ENCODE peak calls at places on chromosomes 13 and 19, in eight cellular contexts. S, V, X, I, C, O, K and N are unnamed samples. For H3K9me3, the result is how much of the 10 kb centered on the place peaks cover.

GRCh38 chr19:32317045-32317444 is 28.4 kb upstream of the ZNF507 start:
- DNase-seq in X (no peak), C (no peak), I (no peak), K (no peak), S (no peak), O (no peak), V (no peak), N (no peak)

GRCh38 chr13:44231786-44232516 is 141.7 kb upstream of the SERP2 start:
- DNase-seq in S (peak), K (no peak), X (peak), C (peak), V (peak), O (no peak), I (no peak), N (no peak)

GRCh38 chr19:33482486-33482885 is 39.1 kb downstream of the PEPD start:
- DNase-seq in C (no peak), O (no peak), X (no peak), I (no peak), V (peak), K (no peak), S (no peak), N (no peak)

GRCh38 chr19:426725-427445 is 17.9 kb upstream of the C2CD4C start:
- DNase-seq in O (no peak), K (no peak), I (no peak), C (no peak), S (no peak), V (no peak), X (no peak), N (no peak)

GRCh38 chr19:1474765-1475351 is 4.2 kb downstream of the C19orf25 start:
- DNase-seq in S (no peak), O (no peak), K (no peak), C (no peak), V (no peak), I (no peak), X (no peak), N (no peak)

GRCh38 chr13:23710366-23710765 is 140.2 kb downstream of the TNFRSF19 start:
- DNase-seq in S (no peak), O (no peak), K (no peak), V (peak), I (no peak), X (no peak), C (no peak), N (no peak)

GRCh38 chr13:31175847-31176536 is 14.3 kb upstream of the HSPH1 start:
- DNase-seq in C (no peak), S (no peak), V (no peak), X (no peak), I (no peak), K (no peak), O (no peak), N (no peak)

GRCh38 chr13:44575741-44576395 is at the start of gene TSC22D1:
- DNase-seq in X (peak), I (peak), V (peak), C (peak), S (peak), K (no peak), O (peak), N (peak)

GRCh38 chr19:33386361-33386858 is 12.9 kb downstream of the CEBPG start:
- DNase-seq in K (no peak), O (no peak), V (no peak), I (no peak), S (no peak), C (no peak), X (no peak), N (no peak)

GRCh38 chr19:17616961-17617806 is 61.7 kb downstream of the COLGALT1 start:
- DNase-seq in K (no peak), O (no peak), I (no peak), V (peak), S (no peak), X (no peak), C (no peak), N (no peak)

GRCh38 chr13:19075418-19075817 is 106.2 kb downstream of the TUBA3C start:
- DNase-seq in K (no peak), X (no peak), S (no peak), I (no peak), V (no peak), C (no peak), O (no peak), N (no peak)

GRCh38 chr19:2251577-2252480 is 2.7 kb downstream of the AMH start:
- DNase-seq in C (no peak), K (no peak), V (no peak), O (no peak), S (no peak), X (no peak), I (no peak), N (no peak)

GRCh38 chr19:21202865-21203494 is 61.1 kb downstream of the ZNF431 start:
- DNase-seq in I (no peak), C (no peak), O (peak), X (no peak), V (peak), K (no peak), S (no peak), N (peak)

GRCh38 chr19:10107817-10108367 is 1.7 kb downstream of the PPAN start:
- DNase-seq in K (no peak), S (no peak), I (no peak), X (no peak), V (no peak), C (no peak), O (no peak), N (no peak)

GRCh38 chr19:43432866-43433673 is 18.4 kb downstream of the TEX101 start:
- DNase-seq in K (no peak), V (peak), X (peak), I (peak), C (peak), O (peak), S (peak), N (peak)

GRCh38 chr13:110957181-110957884 is 42.5 kb upstream of the ANKRD10 start:
- DNase-seq in C (no peak), X (no peak), O (no peak), S (no peak), I (no peak), V (peak), K (no peak), N (no peak)

GRCh38 chr19:40576181-40576584 is 490 bp upstream of the SHKBP1 start:
- DNase-seq in S (no peak), K (no peak), I (peak), O (no peak), C (no peak), V (no peak), X (no peak), N (no peak)

GRCh38 chr19:37975596-37976515 is 68.8 kb downstream of the SIPA1L3 start:
- DNase-seq in V (no peak), X (no peak), C (no peak), O (no peak), S (no peak), I (no peak), K (no peak), N (no peak)

GRCh38 chr13:45602183-45602582 is 13.4 kb downstream of the ERICH6B start:
- DNase-seq in C (no peak), S (no peak), I (no peak), V (no peak), X (no peak), K (no peak), O (no peak), N (no peak)

GRCh38 chr13:28531195-28531955 is 36.4 kb upstream of the FLT1 start:
- DNase-seq in O (no peak), I (no peak), K (no peak), V (peak), C (no peak), S (no peak), X (peak), N (no peak)

GRCh38 chr19:46718934-46719551 is 2.1 kb upstream of the PRKD2 start:
- DNase-seq in S (no peak), X (no peak), O (no peak), I (no peak), K (no peak), C (no peak), V (no peak), N (no peak)

GRCh38 chr13:113328851-113329250 is 31.8 kb downstream of the LAMP1 start:
- DNase-seq in O (no peak), X (no peak), I (no peak), K (no peak), C (no peak), S (no peak), V (no peak), N (no peak)

GRCh38 chr19:57830071-57830602 is at the start of gene ZNF587B:
- DNase-seq in O (no peak), I (peak), V (peak), K (no peak), C (peak), X (peak), S (no peak), N (peak)

GRCh38 chr13:30551194-30551593 is 66.5 kb upstream of the USPL1 start:
- DNase-seq in I (no peak), C (no peak), O (no peak), K (no peak), S (no peak), X (no peak), V (peak), N (no peak)

GRCh38 chr13:73224708-73225107 is 165.9 kb downstream of the KLF5 start:
- DNase-seq in V (peak), K (no peak), C (no peak), O (no peak), X (no peak), I (no peak), S (no peak), N (peak)

GRCh38 chr19:33794578-33795369 is 1.9 kb upstream of the KCTD15 start:
- DNase-seq in C (peak), K (no peak), S (no peak), X (no peak), I (no peak), V (no peak), O (no peak), N (no peak)

GRCh38 chr13:79915386-79915785 is 425.5 kb downstream of the SPRY2 start:
- DNase-seq in S (no peak), O (no peak), I (no peak), C (no peak), X (no peak), K (no peak), V (no peak), N (no peak)

GRCh38 chr13:50914848-50915247 is 5.3 kb downstream of the RNASEH2B start:
- DNase-seq in V (peak), C (no peak), S (no peak), K (no peak), I (no peak), O (no peak), X (no peak), N (no peak)

GRCh38 chr19:31332096-31332495 is 17.1 kb downstream of the TSHZ3 start:
- DNase-seq in C (no peak), V (peak), I (no peak), O (no peak), K (no peak), X (peak), S (no peak), N (no peak)

GRCh38 chr19:17469092-17469370 is 1.3 kb upstream of the SLC27A1 start:
- DNase-seq in O (no peak), V (peak), I (no peak), C (no peak), K (no peak), S (no peak), X (no peak), N (no peak)

GRCh38 chr13:91719033-91719432 is 320.6 kb downstream of the GPC5 start:
- DNase-seq in X (no peak), V (peak), O (no peak), S (no peak), I (no peak), K (no peak), C (no peak), N (no peak)

GRCh38 chr13:85508683-85509329 is 290.4 kb downstream of the SLITRK6 start:
- DNase-seq in I (no peak), C (no peak), X (no peak), O (no peak), K (no peak), S (no peak), V (no peak), N (no peak)

GRCh38 chr19:11539495-11540365 is 1.1 kb downstream of the CNN1 start:
- DNase-seq in I (no peak), O (no peak), S (no peak), X (no peak), V (peak), K (no peak), C (peak), N (no peak)

GRCh38 chr19:44684892-44685847 is 13.8 kb upstream of the CEACAM16 start:
- DNase-seq in S (no peak), V (peak), K (no peak), I (no peak), X (peak), C (peak), O (no peak), N (no peak)

GRCh38 chr13:109211616-109212015 is 574.8 kb downstream of the IRS2 start:
- DNase-seq in X (no peak), C (no peak), K (no peak), V (no peak), I (no peak), O (no peak), S (no peak), N (no peak)

GRCh38 chr19:17855333-17856152 is 4.2 kb upstream of the RPL18A start:
- DNase-seq in V (peak), O (peak), S (peak), K (no peak), X (peak), I (peak), C (peak), N (peak)

GRCh38 chr13:52665325-52665724 is 12.7 kb downstream of the SUGT1 start:
- DNase-seq in C (no peak), X (no peak), O (no peak), V (peak), I (no peak), K (no peak), S (no peak), N (no peak)

GRCh38 chr19:52664461-52664860 is 26.3 kb upstream of the ZNF83 start:
- DNase-seq in X (no peak), S (no peak), I (no peak), V (no peak), O (no peak), C (peak), K (no peak), N (no peak)

GRCh38 chr19:31668916-31669315 is 319.7 kb upstream of the TSHZ3 start:
- DNase-seq in X (no peak), C (no peak), V (peak), O (no peak), S (no peak), K (no peak), I (no peak), N (no peak)

GRCh38 chr13:49878682-49879081 is 57.5 kb downstream of the SPRYD7 start:
- DNase-seq in S (no peak), K (no peak), O (no peak), C (no peak), I (no peak), V (no peak), X (no peak), N (no peak)
- H3K9me3 ChIP-seq in S (under half), K (under half), O (under half), C (under half), I (under half), V (under half), X (under half), N (under half)

DNA sequence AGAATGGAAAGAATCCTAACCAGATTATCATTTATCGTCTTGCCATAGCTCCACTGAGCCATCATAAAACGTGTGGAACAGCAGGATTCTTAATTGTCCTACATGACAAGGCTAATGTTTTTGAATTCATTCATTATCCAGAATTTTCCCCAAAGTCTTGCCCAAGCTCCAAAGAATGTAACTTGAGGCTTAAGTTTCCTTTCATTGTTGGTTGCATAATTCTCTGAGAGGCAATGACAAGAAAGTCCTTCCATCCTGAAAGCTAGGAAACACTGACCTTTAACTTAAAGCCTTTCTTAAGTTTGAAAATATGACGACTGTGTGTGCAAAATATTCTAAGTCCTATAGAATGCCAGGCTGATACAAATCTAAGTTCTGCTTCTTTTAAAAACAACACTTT is 546.1 kb downstream of the SUCLA2 start:
- DNase-seq in C (no peak), I (no peak), V (peak), O (no peak), K (no peak), X (no peak), S (no peak), N (no peak)
- H3K9me3 ChIP-seq in C (under half), I (under half), V (under half), O (under half), K (under half), X (under half), S (under half), N (under half)

DNA sequence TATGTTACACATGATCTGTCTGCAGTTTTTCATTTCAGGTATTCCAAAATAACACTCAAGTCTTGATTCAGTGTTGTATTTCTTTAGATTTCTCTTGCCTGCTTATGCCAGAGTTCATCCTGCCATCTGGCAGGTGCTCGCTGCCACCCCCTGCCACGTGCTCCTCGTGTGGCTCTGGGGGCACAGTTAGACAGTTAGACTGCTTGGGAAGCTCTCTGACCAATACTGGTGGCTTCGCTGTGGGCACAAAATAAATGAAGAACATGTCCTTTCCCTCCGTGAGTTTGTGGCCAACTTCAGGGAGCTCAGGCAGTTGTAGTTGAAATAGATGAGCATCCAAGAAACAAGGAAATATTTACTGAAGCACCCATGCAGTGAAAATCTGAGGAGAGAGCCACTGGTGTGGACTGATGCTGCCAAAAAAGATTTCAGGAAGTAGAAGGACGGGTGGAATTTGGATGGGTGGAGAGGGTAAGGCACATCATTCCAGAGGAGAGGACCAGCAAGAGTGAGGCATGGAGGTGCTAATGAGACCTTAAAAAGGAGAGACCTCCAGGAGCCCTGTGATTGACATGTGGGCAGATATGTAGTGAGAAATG is 37.5 kb upstream of the GPR183 start:
- DNase-seq in X (no peak), C (no peak), V (no peak), I (no peak), S (no peak), K (no peak), O (no peak), N (no peak)
- H3K9me3 ChIP-seq in X (under half), C (under half), V (under half), I (under half), S (under half), K (under half), O (under half), N (under half)

GRCh38 chr13:98325724-98326123 is 148.7 kb upstream of the RNF113B start:
- DNase-seq in K (no peak), O (no peak), V (no peak), I (no peak), C (no peak), X (no peak), S (no peak), N (no peak)
- H3K9me3 ChIP-seq in K (under half), O (under half), V (under half), I (under half), C (under half), X (under half), S (under half), N (under half)

GRCh38 chr13:100528353-100528752 is 60.2 kb downstream of the GGACT start:
- DNase-seq in K (no peak), O (no peak), C (no peak), I (no peak), X (no peak), S (no peak), V (no peak), N (no peak)

GRCh38 chr13:100528820-100529219 is 59.8 kb downstream of the GGACT start:
- DNase-seq in X (no peak), V (no peak), C (no peak), S (no peak), O (no peak), K (no peak), I (no peak), N (no peak)

GRCh38 chr13:100530645-100531044 is 57.9 kb downstream of the GGACT start:
- DNase-seq in I (no peak), S (no peak), K (no peak), O (no peak), X (no peak), C (no peak), V (peak), N (no peak)

GRCh38 chr13:100527644-100528043 is 60.9 kb downstream of the GGACT start:
- DNase-seq in K (no peak), S (no peak), O (no peak), I (no peak), X (no peak), C (no peak), V (no peak), N (no peak)

DNA sequence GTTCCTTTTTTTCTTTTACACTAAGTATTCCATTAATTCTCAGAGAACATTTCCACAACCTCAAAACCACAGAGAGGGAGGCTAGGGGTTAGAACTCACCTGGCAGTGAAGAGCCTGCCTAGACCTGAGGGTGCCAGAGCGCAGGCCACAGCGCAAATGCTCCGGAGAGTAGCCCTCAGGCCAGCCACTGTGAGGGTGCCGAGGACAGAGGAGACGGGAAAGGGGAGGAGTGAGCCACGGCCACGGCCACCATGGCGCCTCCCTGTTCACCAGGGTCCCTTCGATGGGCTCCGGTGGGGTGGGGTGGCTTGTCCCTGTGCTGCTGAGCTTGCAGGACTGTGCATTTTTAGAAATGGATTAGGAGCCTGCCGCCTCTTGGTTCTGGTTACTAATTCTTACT is 58.9 kb downstream of the GGACT start:
- DNase-seq in I (no peak), O (no peak), C (no peak), K (no peak), X (no peak), S (no peak), V (no peak), N (no peak)
- H3K9me3 ChIP-seq in I (under half), O (under half), C (under half), K (under half), X (under half), S (under half), V (under half), N (under half)

DNA sequence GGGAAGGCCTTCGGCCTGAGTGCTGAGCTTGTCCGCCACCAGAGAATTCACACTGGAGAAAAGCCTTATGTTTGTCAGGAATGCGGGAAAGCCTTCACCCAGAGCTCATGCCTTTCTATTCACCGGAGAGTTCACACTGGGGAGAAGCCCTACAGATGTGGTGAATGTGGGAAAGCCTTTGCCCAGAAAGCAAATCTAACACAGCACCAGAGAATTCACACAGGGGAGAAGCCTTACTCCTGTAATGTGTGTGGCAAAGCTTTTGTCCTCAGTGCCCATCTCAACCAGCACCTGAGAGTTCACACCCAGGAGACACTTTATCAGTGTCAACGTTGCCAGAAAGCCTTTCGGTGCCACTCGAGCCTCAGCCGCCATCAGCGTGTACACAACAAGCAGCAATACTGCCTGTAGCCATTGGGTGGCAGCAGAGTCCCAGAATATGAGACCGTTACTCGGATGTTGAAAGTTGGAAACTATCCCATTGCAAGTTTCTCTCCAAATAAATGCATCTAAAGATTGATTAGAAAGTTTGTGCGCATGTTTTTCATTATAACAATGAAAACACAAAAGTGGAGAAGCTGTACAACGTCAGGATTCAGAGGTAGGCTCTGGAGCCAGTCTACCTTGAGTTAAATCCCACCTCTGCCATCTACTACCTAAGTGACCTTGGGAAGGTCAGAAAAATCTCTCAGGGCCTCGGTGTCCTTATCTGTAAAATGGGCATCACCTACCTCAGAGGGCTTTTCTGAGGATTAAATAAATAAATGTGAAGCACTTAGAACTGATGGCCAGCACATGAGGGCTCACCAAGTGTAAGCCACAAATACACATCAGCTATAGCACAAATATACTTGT is 21.1 kb downstream of the ZNF473 start:
- DNase-seq in K (no peak), O (peak), V (peak), I (peak), C (no peak), X (peak), S (no peak), N (peak)
- H3K9me3 ChIP-seq in K (under half), O (under half), V (half or more), I (under half), C (under half), X (under half), S (under half), N (under half)

GRCh38 chr13:104297075-104297474 is 1230.9 kb upstream of the SLC10A2 start:
- DNase-seq in K (no peak), I (no peak), C (no peak), X (no peak), S (no peak), V (no peak), O (no peak), N (no peak)
- H3K9me3 ChIP-seq in K (under half), I (under half), C (under half), X (under half), S (under half), V (under half), O (under half), N (under half)